ENCODE peak calls at places on chromosomes 3 and 15, in ten cellular contexts. One of them, this sample, is unnamed.
A peak's percentile ranks its signal among the peaks of the same experiment; 100 is the strongest.

GRCh38 chr3:126132751-126133511 is 47.5 kb downstream of the ALDH1L1 start:
- DNase-seq in uterus: peak; percentile 11
- DNase-seq in stimulated activated CD4-positive, alpha-beta T cell treated with anti-CD3 and anti-CD28 coated beads, Interleukin-2, amount 100 ng/mL, for 24 hours: no peak
- DNase-seq in T follicular helper cell: no peak
- DNase-seq in testis: peak; percentile 17
- DNase-seq in M059J: no peak
- DNase-seq in astrocyte: no peak
- DNase-seq in NCI-H1694: peak; percentile 28
- DNase-seq in SW 1271: no peak
- DNase-seq in keratinocyte: no peak
- DNase-seq in this sample: no peak

GRCh38 chr15:38611228-38611627 is 46.6 kb upstream of the RASGRP1 start:
- DNase-seq in uterus: no peak
- DNase-seq in stimulated activated CD4-positive, alpha-beta T cell treated with anti-CD3 and anti-CD28 coated beads, Interleukin-2, amount 100 ng/mL, for 24 hours: peak; percentile 42
- DNase-seq in T follicular helper cell: no peak
- DNase-seq in testis: no peak
- DNase-seq in M059J: no peak
- DNase-seq in astrocyte: no peak
- DNase-seq in NCI-H1694: no peak
- DNase-seq in SW 1271: no peak
- DNase-seq in keratinocyte: no peak
- DNase-seq in this sample: peak; percentile 19

GRCh38 chr15:57557267-57557666 is 34.4 kb upstream of the MYZAP start:
- DNase-seq in uterus: no peak
- DNase-seq in stimulated activated CD4-positive, alpha-beta T cell treated with anti-CD3 and anti-CD28 coated beads, Interleukin-2, amount 100 ng/mL, for 24 hours: no peak
- DNase-seq in T follicular helper cell: no peak
- DNase-seq in testis: no peak
- DNase-seq in M059J: no peak
- DNase-seq in astrocyte: no peak
- DNase-seq in NCI-H1694: no peak
- DNase-seq in SW 1271: no peak
- DNase-seq in keratinocyte: no peak
- DNase-seq in this sample: no peak

GRCh38 chr15:31328999-31329639 is 2.5 kb downstream of the KLF13 start:
- DNase-seq in uterus: no peak
- DNase-seq in stimulated activated CD4-positive, alpha-beta T cell treated with anti-CD3 and anti-CD28 coated beads, Interleukin-2, amount 100 ng/mL, for 24 hours: peak; percentile 53
- DNase-seq in T follicular helper cell: no peak
- DNase-seq in testis: peak; percentile 74
- DNase-seq in M059J: no peak
- DNase-seq in astrocyte: no peak
- DNase-seq in NCI-H1694: no peak
- DNase-seq in SW 1271: no peak
- DNase-seq in keratinocyte: no peak
- DNase-seq in this sample: peak; percentile 48

GRCh38 chr3:159075302-159075701 is 273.4 kb downstream of the MFSD1 start:
- DNase-seq in uterus: no peak
- DNase-seq in stimulated activated CD4-positive, alpha-beta T cell treated with anti-CD3 and anti-CD28 coated beads, Interleukin-2, amount 100 ng/mL, for 24 hours: no peak
- DNase-seq in T follicular helper cell: no peak
- DNase-seq in testis: no peak
- DNase-seq in M059J: no peak
- DNase-seq in astrocyte: no peak
- DNase-seq in NCI-H1694: no peak
- DNase-seq in SW 1271: no peak
- DNase-seq in keratinocyte: no peak
- DNase-seq in this sample: no peak

GRCh38 chr15:69080203-69080957 is 65.9 kb downstream of the NOX5 start:
- DNase-seq in uterus: no peak
- DNase-seq in stimulated activated CD4-positive, alpha-beta T cell treated with anti-CD3 and anti-CD28 coated beads, Interleukin-2, amount 100 ng/mL, for 24 hours: no peak
- DNase-seq in T follicular helper cell: no peak
- DNase-seq in testis: no peak
- DNase-seq in M059J: peak; percentile 75
- DNase-seq in astrocyte: peak; percentile 12
- DNase-seq in NCI-H1694: no peak
- DNase-seq in SW 1271: no peak
- DNase-seq in keratinocyte: no peak
- DNase-seq in this sample: no peak

GRCh38 chr3:191296041-191296541 is 33.1 kb upstream of the CCDC50 start:
- DNase-seq in uterus: no peak
- DNase-seq in stimulated activated CD4-positive, alpha-beta T cell treated with anti-CD3 and anti-CD28 coated beads, Interleukin-2, amount 100 ng/mL, for 24 hours: no peak
- DNase-seq in T follicular helper cell: no peak
- DNase-seq in testis: no peak
- DNase-seq in M059J: no peak
- DNase-seq in astrocyte: no peak
- DNase-seq in NCI-H1694: no peak
- DNase-seq in SW 1271: no peak
- DNase-seq in keratinocyte: no peak
- DNase-seq in this sample: no peak

GRCh38 chr3:168534761-168535160 is 439.0 kb upstream of the GOLIM4 start:
- DNase-seq in uterus: no peak
- DNase-seq in stimulated activated CD4-positive, alpha-beta T cell treated with anti-CD3 and anti-CD28 coated beads, Interleukin-2, amount 100 ng/mL, for 24 hours: no peak
- DNase-seq in T follicular helper cell: no peak
- DNase-seq in testis: no peak
- DNase-seq in M059J: no peak
- DNase-seq in astrocyte: no peak
- DNase-seq in NCI-H1694: no peak
- DNase-seq in SW 1271: no peak
- DNase-seq in keratinocyte: no peak
- DNase-seq in this sample: no peak

GRCh38 chr3:141482250-141482937 is 4.4 kb upstream of the RASA2 start:
- DNase-seq in uterus: no peak
- DNase-seq in stimulated activated CD4-positive, alpha-beta T cell treated with anti-CD3 and anti-CD28 coated beads, Interleukin-2, amount 100 ng/mL, for 24 hours: no peak
- DNase-seq in T follicular helper cell: no peak
- DNase-seq in testis: no peak
- DNase-seq in M059J: peak; percentile 97
- DNase-seq in astrocyte: peak; percentile 74
- DNase-seq in NCI-H1694: no peak
- DNase-seq in SW 1271: peak; percentile 48
- DNase-seq in keratinocyte: peak; percentile 70
- DNase-seq in this sample: no peak

GRCh38 chr3:81716870-81717509 is 44.5 kb downstream of the GBE1 start:
- DNase-seq in uterus: no peak
- DNase-seq in stimulated activated CD4-positive, alpha-beta T cell treated with anti-CD3 and anti-CD28 coated beads, Interleukin-2, amount 100 ng/mL, for 24 hours: no peak
- DNase-seq in T follicular helper cell: no peak
- DNase-seq in testis: peak; percentile 41
- DNase-seq in M059J: peak; percentile 27
- DNase-seq in astrocyte: peak; percentile 77
- DNase-seq in NCI-H1694: no peak
- DNase-seq in SW 1271: no peak
- DNase-seq in keratinocyte: no peak
- DNase-seq in this sample: no peak

GRCh38 chr3:64203216-64203615 is 22.1 kb downstream of the PRICKLE2 start:
- DNase-seq in uterus: no peak
- DNase-seq in stimulated activated CD4-positive, alpha-beta T cell treated with anti-CD3 and anti-CD28 coated beads, Interleukin-2, amount 100 ng/mL, for 24 hours: no peak
- DNase-seq in T follicular helper cell: no peak
- DNase-seq in testis: no peak
- DNase-seq in M059J: peak; percentile 46
- DNase-seq in astrocyte: no peak
- DNase-seq in NCI-H1694: no peak
- DNase-seq in SW 1271: no peak
- DNase-seq in keratinocyte: no peak
- DNase-seq in this sample: no peak

GRCh38 chr3:77059354-77059753 is 19.5 kb downstream of the ROBO2 start:
- DNase-seq in uterus: no peak
- DNase-seq in stimulated activated CD4-positive, alpha-beta T cell treated with anti-CD3 and anti-CD28 coated beads, Interleukin-2, amount 100 ng/mL, for 24 hours: no peak
- DNase-seq in T follicular helper cell: no peak
- DNase-seq in testis: no peak
- DNase-seq in M059J: no peak
- DNase-seq in astrocyte: no peak
- DNase-seq in NCI-H1694: no peak
- DNase-seq in SW 1271: no peak
- DNase-seq in keratinocyte: no peak
- DNase-seq in this sample: no peak

GRCh38 chr15:99105516-99106341 is 849 bp downstream of the SYNM start:
- DNase-seq in uterus: peak; percentile 43
- DNase-seq in stimulated activated CD4-positive, alpha-beta T cell treated with anti-CD3 and anti-CD28 coated beads, Interleukin-2, amount 100 ng/mL, for 24 hours: peak; percentile 53
- DNase-seq in T follicular helper cell: peak; percentile 9
- DNase-seq in testis: peak; percentile 62
- DNase-seq in M059J: no peak
- DNase-seq in astrocyte: peak; percentile 65
- DNase-seq in NCI-H1694: peak; percentile 2
- DNase-seq in SW 1271: peak; percentile 44
- DNase-seq in keratinocyte: no peak
- DNase-seq in this sample: peak; percentile 13

GRCh38 chr15:26550880-26551279 is 222.0 kb downstream of the GABRB3 start:
- DNase-seq in uterus: no peak
- DNase-seq in stimulated activated CD4-positive, alpha-beta T cell treated with anti-CD3 and anti-CD28 coated beads, Interleukin-2, amount 100 ng/mL, for 24 hours: no peak
- DNase-seq in T follicular helper cell: no peak
- DNase-seq in testis: no peak
- DNase-seq in M059J: no peak
- DNase-seq in astrocyte: no peak
- DNase-seq in NCI-H1694: no peak
- DNase-seq in SW 1271: no peak
- DNase-seq in keratinocyte: no peak
- DNase-seq in this sample: no peak

GRCh38 chr3:14435175-14436011 is 33.0 kb downstream of the SLC6A6 start:
- DNase-seq in uterus: no peak
- DNase-seq in stimulated activated CD4-positive, alpha-beta T cell treated with anti-CD3 and anti-CD28 coated beads, Interleukin-2, amount 100 ng/mL, for 24 hours: no peak
- DNase-seq in T follicular helper cell: no peak
- DNase-seq in testis: no peak
- DNase-seq in M059J: peak; percentile 53
- DNase-seq in astrocyte: peak; percentile 37
- DNase-seq in NCI-H1694: no peak
- DNase-seq in SW 1271: no peak
- DNase-seq in keratinocyte: no peak
- DNase-seq in this sample: no peak

GRCh38 chr3:117916839-117917238 is 1117.8 kb downstream of the IGSF11 start:
- DNase-seq in uterus: no peak
- DNase-seq in stimulated activated CD4-positive, alpha-beta T cell treated with anti-CD3 and anti-CD28 coated beads, Interleukin-2, amount 100 ng/mL, for 24 hours: no peak
- DNase-seq in T follicular helper cell: no peak
- DNase-seq in testis: no peak
- DNase-seq in M059J: no peak
- DNase-seq in astrocyte: no peak
- DNase-seq in NCI-H1694: no peak
- DNase-seq in SW 1271: no peak
- DNase-seq in keratinocyte: no peak
- DNase-seq in this sample: no peak

GRCh38 chr3:5480190-5480589 is 292.7 kb downstream of the EDEM1 start:
- DNase-seq in uterus: no peak
- DNase-seq in stimulated activated CD4-positive, alpha-beta T cell treated with anti-CD3 and anti-CD28 coated beads, Interleukin-2, amount 100 ng/mL, for 24 hours: no peak
- DNase-seq in T follicular helper cell: no peak
- DNase-seq in testis: no peak
- DNase-seq in M059J: no peak
- DNase-seq in astrocyte: no peak
- DNase-seq in NCI-H1694: no peak
- DNase-seq in SW 1271: no peak
- DNase-seq in keratinocyte: no peak
- DNase-seq in this sample: no peak

GRCh38 chr15:55993804-55994539 is 560 bp upstream of the NEDD4 start:
- DNase-seq in uterus: no peak
- DNase-seq in stimulated activated CD4-positive, alpha-beta T cell treated with anti-CD3 and anti-CD28 coated beads, Interleukin-2, amount 100 ng/mL, for 24 hours: no peak
- DNase-seq in T follicular helper cell: no peak
- DNase-seq in testis: no peak
- DNase-seq in M059J: peak; percentile 70
- DNase-seq in astrocyte: peak; percentile 63
- DNase-seq in NCI-H1694: no peak
- DNase-seq in SW 1271: peak; percentile 24
- DNase-seq in keratinocyte: no peak
- DNase-seq in this sample: no peak

GRCh38 chr3:185365281-185366211 is 2.6 kb downstream of the MAP3K13 start:
- DNase-seq in uterus: no peak
- DNase-seq in stimulated activated CD4-positive, alpha-beta T cell treated with anti-CD3 and anti-CD28 coated beads, Interleukin-2, amount 100 ng/mL, for 24 hours: no peak
- DNase-seq in T follicular helper cell: no peak
- DNase-seq in testis: no peak
- DNase-seq in M059J: no peak
- DNase-seq in astrocyte: no peak
- DNase-seq in NCI-H1694: no peak
- DNase-seq in SW 1271: no peak
- DNase-seq in keratinocyte: no peak
- DNase-seq in this sample: no peak

GRCh38 chr3:134432236-134432635 is 53.5 kb downstream of the ANAPC13 start:
- DNase-seq in uterus: no peak
- DNase-seq in stimulated activated CD4-positive, alpha-beta T cell treated with anti-CD3 and anti-CD28 coated beads, Interleukin-2, amount 100 ng/mL, for 24 hours: no peak
- DNase-seq in T follicular helper cell: no peak
- DNase-seq in testis: no peak
- DNase-seq in M059J: no peak
- DNase-seq in astrocyte: no peak
- DNase-seq in NCI-H1694: no peak
- DNase-seq in SW 1271: no peak
- DNase-seq in keratinocyte: no peak
- DNase-seq in this sample: no peak

GRCh38 chr15:23759964-23760363 is 72.9 kb upstream of the NDN start:
- DNase-seq in uterus: no peak
- DNase-seq in stimulated activated CD4-positive, alpha-beta T cell treated with anti-CD3 and anti-CD28 coated beads, Interleukin-2, amount 100 ng/mL, for 24 hours: no peak
- DNase-seq in T follicular helper cell: no peak
- DNase-seq in testis: no peak
- DNase-seq in M059J: no peak
- DNase-seq in astrocyte: no peak
- DNase-seq in NCI-H1694: no peak
- DNase-seq in SW 1271: no peak
- DNase-seq in keratinocyte: no peak
- DNase-seq in this sample: no peak

GRCh38 chr15:51053571-51053970 is 41.1 kb downstream of the TNFAIP8L3 start:
- DNase-seq in uterus: no peak
- DNase-seq in stimulated activated CD4-positive, alpha-beta T cell treated with anti-CD3 and anti-CD28 coated beads, Interleukin-2, amount 100 ng/mL, for 24 hours: no peak
- DNase-seq in T follicular helper cell: no peak
- DNase-seq in testis: no peak
- DNase-seq in M059J: no peak
- DNase-seq in astrocyte: no peak
- DNase-seq in NCI-H1694: no peak
- DNase-seq in SW 1271: no peak
- DNase-seq in keratinocyte: no peak
- DNase-seq in this sample: no peak

GRCh38 chr3:104606812-104607211 is 759.9 kb upstream of the ALCAM start:
- DNase-seq in uterus: no peak
- DNase-seq in stimulated activated CD4-positive, alpha-beta T cell treated with anti-CD3 and anti-CD28 coated beads, Interleukin-2, amount 100 ng/mL, for 24 hours: no peak
- DNase-seq in T follicular helper cell: no peak
- DNase-seq in testis: no peak
- DNase-seq in M059J: peak; percentile 3
- DNase-seq in astrocyte: no peak
- DNase-seq in NCI-H1694: no peak
- DNase-seq in SW 1271: no peak
- DNase-seq in keratinocyte: no peak
- DNase-seq in this sample: no peak

GRCh38 chr3:153162513-153163348 is 705 bp downstream of the RAP2B start:
- DNase-seq in uterus: peak; percentile 37
- DNase-seq in stimulated activated CD4-positive, alpha-beta T cell treated with anti-CD3 and anti-CD28 coated beads, Interleukin-2, amount 100 ng/mL, for 24 hours: peak; percentile 50
- DNase-seq in T follicular helper cell: peak; percentile 17
- DNase-seq in testis: peak; percentile 60
- DNase-seq in M059J: peak; percentile 58
- DNase-seq in astrocyte: peak; percentile 26
- DNase-seq in NCI-H1694: no peak
- DNase-seq in SW 1271: no peak
- DNase-seq in keratinocyte: no peak
- DNase-seq in this sample: peak; percentile 66

GRCh38 chr3:100650651-100651611 is 41.5 kb downstream of the ADGRG7 start:
- DNase-seq in uterus: no peak
- DNase-seq in stimulated activated CD4-positive, alpha-beta T cell treated with anti-CD3 and anti-CD28 coated beads, Interleukin-2, amount 100 ng/mL, for 24 hours: no peak
- DNase-seq in T follicular helper cell: no peak
- DNase-seq in testis: no peak
- DNase-seq in M059J: peak; percentile 77
- DNase-seq in astrocyte: peak; percentile 61
- DNase-seq in NCI-H1694: no peak
- DNase-seq in SW 1271: no peak
- DNase-seq in keratinocyte: no peak
- DNase-seq in this sample: peak; percentile 52

GRCh38 chr15:92650256-92650655 is 5.3 kb downstream of the FAM174B start:
- DNase-seq in uterus: peak; percentile 52
- DNase-seq in stimulated activated CD4-positive, alpha-beta T cell treated with anti-CD3 and anti-CD28 coated beads, Interleukin-2, amount 100 ng/mL, for 24 hours: no peak
- DNase-seq in T follicular helper cell: no peak
- DNase-seq in testis: peak; percentile 66
- DNase-seq in M059J: peak; percentile 88
- DNase-seq in astrocyte: peak; percentile 59
- DNase-seq in NCI-H1694: no peak
- DNase-seq in SW 1271: no peak
- DNase-seq in keratinocyte: no peak
- DNase-seq in this sample: no peak

GRCh38 chr3:129345971-129346370 is 67.3 kb downstream of the HMCES start:
- DNase-seq in uterus: no peak
- DNase-seq in stimulated activated CD4-positive, alpha-beta T cell treated with anti-CD3 and anti-CD28 coated beads, Interleukin-2, amount 100 ng/mL, for 24 hours: no peak
- DNase-seq in T follicular helper cell: no peak
- DNase-seq in testis: no peak
- DNase-seq in M059J: peak; percentile 37
- DNase-seq in astrocyte: no peak
- DNase-seq in NCI-H1694: no peak
- DNase-seq in SW 1271: no peak
- DNase-seq in keratinocyte: no peak
- DNase-seq in this sample: no peak

GRCh38 chr3:57544181-57545125 is at the start of gene DNAH12:
- DNase-seq in uterus: no peak
- DNase-seq in stimulated activated CD4-positive, alpha-beta T cell treated with anti-CD3 and anti-CD28 coated beads, Interleukin-2, amount 100 ng/mL, for 24 hours: peak; percentile 27
- DNase-seq in T follicular helper cell: no peak
- DNase-seq in testis: peak; percentile 72
- DNase-seq in M059J: peak; percentile 70
- DNase-seq in astrocyte: peak; percentile 47
- DNase-seq in NCI-H1694: peak; percentile 9
- DNase-seq in SW 1271: no peak
- DNase-seq in keratinocyte: no peak
- DNase-seq in this sample: no peak